ENCODE peak calls at places on chromosomes 11 and 22, in five cellular contexts. R is K562, E is HepG2, G is GM12878, X is SK-N-SH. P is an unnamed sample.

GRCh38 chr11:41982975-41983374 is 523.5 kb upstream of the LRRC4C start:
- DNase-seq in R (no peak), G (no peak), E (no peak), X (no peak), P (no peak)

GRCh38 chr11:69918938-69919650 is 99.9 kb upstream of the FGF3 start:
- DNase-seq in E (peak; percentile 50), R (peak; percentile 79), G (no peak), X (peak; percentile 89), P (peak; percentile 68)

GRCh38 chr11:83088965-83089364 is 17.3 kb upstream of the RAB30 start:
- DNase-seq in E (peak; percentile 16), X (no peak), G (no peak), R (peak; percentile 46), P (no peak)

GRCh38 chr11:73716153-73717056 is 44.5 kb downstream of the RAB6A start:
- DNase-seq in X (peak; percentile 21), R (no peak), E (peak; percentile 4), G (no peak), P (no peak)

GRCh38 chr22:47300698-47301405 is 538.4 kb downstream of the TBC1D22A start:
- DNase-seq in E (no peak), R (no peak), X (peak; percentile 3), G (no peak), P (no peak)

GRCh38 chr22:28139993-28140392 is 220.9 kb upstream of the PITPNB start:
- DNase-seq in X (no peak), R (no peak), G (no peak), E (no peak), P (no peak)

GRCh38 chr11:13461291-13461690 is 1.7 kb downstream of the BTBD10 start:
- DNase-seq in G (no peak), R (no peak), X (no peak), E (no peak), P (no peak)

GRCh38 chr11:81420668-81421550 is 1312.8 kb downstream of the FAM181B start:
- DNase-seq in R (no peak), X (no peak), E (no peak), G (no peak), P (no peak)

GRCh38 chr11:44024977-44025376 is 22.8 kb upstream of the ACCSL start:
- DNase-seq in R (no peak), X (no peak), E (no peak), G (no peak), P (no peak)

GRCh38 chr11:58688779-58689503 is 42.8 kb downstream of the GLYAT start:
- DNase-seq in E (no peak), X (no peak), G (no peak), R (no peak), P (no peak)

GRCh38 chr11:74279256-74279655 is 32.2 kb downstream of the P4HA3 start:
- DNase-seq in E (no peak), G (no peak), R (no peak), X (no peak), P (no peak)

GRCh38 chr11:111000400-111001090 is 245.0 kb upstream of the POU2AF2 start:
- DNase-seq in G (no peak), R (no peak), E (no peak), X (peak; percentile 6), P (no peak)

GRCh38 chr11:115580416-115580815 is 76.2 kb upstream of the CADM1 start:
- DNase-seq in R (no peak), G (no peak), E (no peak), X (no peak), P (no peak)

GRCh38 chr11:114350022-114350421 is 50.3 kb downstream of the C11orf71 start:
- DNase-seq in R (no peak), E (no peak), G (no peak), X (no peak), P (no peak)

GRCh38 chr11:15074206-15075161 is 1.1 kb downstream of the CALCB start:
- DNase-seq in R (peak; percentile 77), G (no peak), X (peak; percentile 83), E (peak; percentile 62), P (peak; percentile 85)

DNA sequence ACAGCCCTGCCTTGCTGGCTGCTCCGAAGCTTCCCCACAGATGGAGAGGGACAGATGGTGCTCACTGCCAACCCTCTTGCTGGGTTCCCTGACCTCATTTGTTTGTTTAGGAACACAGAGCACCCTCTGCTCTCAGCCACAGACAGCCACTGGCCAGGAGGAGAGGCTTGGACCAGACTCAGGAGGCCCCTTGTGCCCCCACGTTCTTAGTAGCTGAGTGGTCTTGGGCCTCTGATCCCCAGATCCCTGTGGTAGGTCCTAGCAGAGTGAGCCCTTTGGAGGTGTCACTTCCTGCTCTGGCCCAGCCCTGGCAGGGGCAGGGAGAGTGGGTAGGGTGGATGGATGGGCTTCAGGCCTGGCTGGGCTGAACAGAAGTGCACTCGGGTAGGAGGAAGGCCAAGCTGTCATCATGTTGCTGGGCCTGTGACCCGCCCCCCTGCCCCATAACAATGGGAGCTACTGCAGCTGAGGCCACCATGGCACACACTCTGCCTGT is 84.0 kb downstream of the DHCR7 start:
- DNase-seq in X (no peak), G (no peak), E (no peak), R (no peak), P (no peak)
- H3K27ac ChIP-seq in X (no peak overlapping the region), G (no peak overlapping the region), E (no peak overlapping the region), R (no peak overlapping the region), P (no peak overlapping the region)

GRCh38 chr11:68213555-68214172 is 568 bp upstream of the KMT5B start:
- DNase-seq in E (peak; percentile 76), R (peak; percentile 92), X (peak; percentile 94), G (no peak), P (peak; percentile 98)
- TF ChIP-seq EP300 in E (no peak), R (no peak), X (no peak), G (no peak), P (no peak)

DNA sequence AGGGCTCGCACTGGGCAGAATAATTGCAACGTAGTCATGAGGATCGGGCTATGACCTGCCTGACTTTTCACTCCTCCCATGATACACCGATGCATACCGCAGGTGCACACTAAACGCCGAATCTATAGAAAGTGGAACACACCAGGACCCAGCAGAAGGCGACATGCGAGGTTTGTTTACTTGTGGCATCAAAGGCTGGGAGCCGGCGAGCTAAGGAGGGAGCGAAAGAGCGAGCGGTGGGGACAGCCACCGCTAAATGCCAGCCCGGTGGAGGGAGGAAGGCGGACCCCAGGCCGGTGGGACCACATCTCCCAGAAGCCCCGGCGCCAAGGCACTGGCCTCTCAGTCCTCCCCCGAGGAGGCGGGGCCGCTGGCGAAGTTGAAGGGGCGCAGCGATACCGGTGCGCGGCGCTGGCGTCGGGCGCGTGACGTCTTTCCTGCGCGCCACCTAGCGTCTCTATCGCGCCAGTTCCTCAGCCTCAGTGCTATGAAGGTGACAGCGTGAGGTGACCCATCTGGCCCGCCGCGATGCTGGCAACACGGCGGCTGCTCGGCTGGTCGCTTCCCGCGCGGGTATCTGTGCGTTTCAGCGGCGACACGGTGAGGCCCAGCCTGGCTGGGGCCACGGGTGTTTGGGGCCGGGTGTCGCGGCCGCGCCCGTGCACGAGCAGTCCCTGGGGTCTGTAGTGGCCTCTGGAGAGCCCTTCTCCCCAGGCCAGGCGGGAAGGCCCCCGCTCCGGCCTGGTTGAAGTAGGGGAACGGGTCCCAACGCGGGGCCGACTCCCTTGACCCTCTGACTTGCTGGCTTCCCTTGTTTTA is at the start of gene NDUFV1:
- DNase-seq in E (peak; percentile 90), G (peak; percentile 76), R (peak; percentile 98), X (peak; percentile 98), P (peak; percentile 69)
- TF ChIP-seq REST in E (no peak), G (no peak), R (no peak), X (no peak), P (no peak)

GRCh38 chr11:102007567-102008437 is 39.4 kb upstream of the CFAP300 start:
- DNase-seq in E (peak; percentile 88), R (peak; percentile 12), X (peak; percentile 39), G (peak; percentile 1), P (peak; percentile 25)

GRCh38 chr11:102014756-102015155 is 32.5 kb upstream of the CFAP300 start:
- DNase-seq in E (no peak), G (no peak), X (no peak), R (no peak), P (no peak)

GRCh38 chr11:102006835-102007566 is 40.2 kb upstream of the CFAP300 start:
- DNase-seq in G (no peak), R (no peak), E (peak; percentile 71), X (no peak), P (peak; percentile 68)

GRCh38 chr11:102012946-102013345 is 34.3 kb upstream of the CFAP300 start:
- DNase-seq in G (no peak), E (no peak), R (no peak), X (no peak), P (no peak)

DNA sequence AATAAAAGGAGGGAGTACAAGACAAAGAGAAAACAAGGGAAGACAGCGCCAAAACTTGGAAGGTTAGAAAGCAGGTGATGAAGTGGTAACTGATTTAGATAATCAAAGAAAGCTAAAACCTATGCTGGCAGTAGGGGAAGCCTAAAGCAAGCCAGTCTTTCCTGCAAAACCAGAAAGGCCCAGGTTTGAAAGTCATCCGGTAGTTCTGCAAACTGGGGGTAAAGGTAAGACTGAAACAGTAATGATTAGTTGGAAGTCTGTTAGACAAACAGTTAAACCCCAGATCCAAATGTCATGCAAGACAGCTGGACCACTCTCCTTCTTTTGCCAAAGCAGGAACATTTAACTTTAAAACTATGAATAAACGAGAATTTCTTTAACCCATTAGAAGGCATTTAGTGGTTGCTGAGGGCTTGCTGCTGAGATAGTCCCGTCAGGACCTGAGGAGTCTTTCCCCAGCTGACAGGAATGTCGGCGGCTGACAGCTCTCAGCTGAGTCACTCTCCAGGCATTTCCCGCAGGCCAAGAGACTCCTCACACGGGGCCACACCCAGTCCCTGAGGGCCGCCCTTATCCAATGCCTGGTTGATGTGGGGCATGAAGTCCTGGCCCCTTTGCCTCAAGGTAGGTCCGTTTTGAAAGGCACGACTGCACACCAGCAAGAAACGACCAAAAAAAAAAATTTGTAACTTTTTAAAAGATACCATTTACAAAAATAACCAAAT is 36.3 kb upstream of the CFAP300 start:
- DNase-seq in E (peak; percentile 53), X (peak; percentile 17), R (peak; percentile 18), G (no peak), P (peak; percentile 77)
- H3K27ac ChIP-seq in E (no peak overlapping the region), X (peak overlapping the region; percentile 52), R (no peak overlapping the region), G (no peak overlapping the region), P (peak overlapping the region; percentile 62)

DNA sequence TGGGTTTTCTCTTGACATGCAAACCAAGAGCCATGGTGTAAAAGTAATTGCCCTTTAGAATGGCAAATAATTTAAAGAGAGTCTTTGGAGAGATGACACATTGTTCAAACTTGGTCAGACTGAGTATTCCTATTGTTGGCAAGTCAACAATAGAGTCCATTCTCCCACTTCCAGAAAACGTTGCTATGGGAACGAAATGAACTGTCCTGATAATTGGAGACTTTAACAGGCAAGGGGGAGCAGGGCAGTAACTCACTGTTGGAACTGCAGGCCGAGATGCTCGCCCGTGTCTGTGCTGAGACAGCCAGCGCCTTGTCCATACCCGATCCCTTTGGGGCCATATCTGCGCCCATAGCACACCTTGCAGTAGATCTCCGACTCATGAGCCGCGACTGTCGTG is 13.9 kb downstream of the CSRP3 start:
- DNase-seq in X (no peak), R (no peak), G (no peak), E (peak; percentile 46), P (no peak)
- TF ChIP-seq EP300 in X (no peak), R (no peak), G (no peak), E (no peak), P (no peak)

P was measured in A549.